ENCODE peak calls at places on chromosomes 6 and 20, in seven cellular contexts. S is SK-N-SH, F is K562, T is GM12892, O is HepG2, H is H1, A is GM12878. D is an unnamed sample.

GRCh38 chr6:12354499-12354898 is 64.3 kb downstream of the EDN1 start:
- DNase-seq in S (no peak), F (no peak), T (no peak), O (no peak), H (peak), A (peak), D (no peak)

GRCh38 chr6:72413884-72414283 is 208.0 kb upstream of the KCNQ5 start:
- DNase-seq in S (no peak), F (no peak), T (no peak), O (peak), H (no peak), A (no peak), D (no peak)

GRCh38 chr20:22315771-22316170 is 268.6 kb downstream of the FOXA2 start:
- DNase-seq in S (no peak), F (no peak), T (no peak), O (no peak), H (no peak), A (no peak), D (no peak)

GRCh38 chr20:63000958-63001357 is 5.8 kb downstream of the BHLHE23 start:
- DNase-seq in S (no peak), F (no peak), T (no peak), O (no peak), H (no peak), A (no peak), D (no peak)

GRCh38 chr6:81938014-81938761 is 185.7 kb upstream of the TENT5A start:
- DNase-seq in S (no peak), F (peak), T (no peak), O (peak), H (no peak), A (peak), D (no peak)

GRCh38 chr6:48550607-48551006 is 439.6 kb upstream of the PTCHD4 start:
- DNase-seq in S (no peak), F (no peak), T (no peak), O (no peak), H (no peak), A (no peak), D (no peak)

GRCh38 chr20:8431538-8432434 is 299.7 kb downstream of the PLCB1 start:
- DNase-seq in S (peak), F (no peak), T (no peak), O (no peak), H (no peak), A (no peak), D (no peak)

GRCh38 chr6:33279971-33280511 is 3.1 kb downstream of the B3GALT4 start:
- DNase-seq in S (peak), F (peak), T (no peak), O (peak), H (peak), A (no peak), D (no peak)

GRCh38 chr6:65000815-65001214 is 706.2 kb downstream of the EYS start:
- DNase-seq in S (no peak), F (no peak), T (no peak), O (no peak), H (no peak), A (no peak), D (no peak)

GRCh38 chr6:12637960-12638641 is 78.5 kb upstream of the PHACTR1 start:
- DNase-seq in S (peak), F (peak), T (no peak), O (peak), H (peak), A (peak), D (no peak)

GRCh38 chr6:6856538-6857523 is 250.9 kb upstream of the RREB1 start:
- DNase-seq in S (peak), F (no peak), T (peak), O (no peak), H (no peak), A (peak), D (no peak)

GRCh38 chr20:6473197-6473596 is 294.3 kb upstream of the BMP2 start:
- DNase-seq in S (no peak), F (no peak), T (no peak), O (no peak), H (no peak), A (no peak), D (no peak)

GRCh38 chr6:31113861-31114539 is 600 bp upstream of the PSORS1C1 start:
- DNase-seq in S (no peak), F (no peak), T (no peak), O (no peak), H (no peak), A (no peak), D (no peak)

GRCh38 chr20:32321390-32321789 is 36.7 kb upstream of the ASXL1 start:
- DNase-seq in S (no peak), F (no peak), T (no peak), O (no peak), H (no peak), A (no peak), D (no peak)

GRCh38 chr6:5123296-5124135 is 38.4 kb downstream of the PPP1R3G start:
- DNase-seq in S (no peak), F (no peak), T (no peak), O (no peak), H (no peak), A (no peak), D (no peak)

GRCh38 chr6:26305097-26305841 is 59.7 kb upstream of the BTN3A2 start:
- DNase-seq in S (no peak), F (peak), T (no peak), O (peak), H (no peak), A (no peak), D (no peak)

GRCh38 chr6:130020106-130020851 is 1.9 kb downstream of the L3MBTL3 start:
- DNase-seq in S (peak), F (peak), T (peak), O (no peak), H (no peak), A (no peak), D (peak)

GRCh38 chr20:60813066-60813465 is 439.0 kb upstream of the CDH4 start:
- DNase-seq in S (no peak), F (no peak), T (no peak), O (no peak), H (no peak), A (no peak), D (no peak)

GRCh38 chr6:99613705-99614429 is 7.2 kb downstream of the PRDM13 start:
- DNase-seq in S (peak), F (no peak), T (peak), O (no peak), H (no peak), A (no peak), D (peak)

DNA sequence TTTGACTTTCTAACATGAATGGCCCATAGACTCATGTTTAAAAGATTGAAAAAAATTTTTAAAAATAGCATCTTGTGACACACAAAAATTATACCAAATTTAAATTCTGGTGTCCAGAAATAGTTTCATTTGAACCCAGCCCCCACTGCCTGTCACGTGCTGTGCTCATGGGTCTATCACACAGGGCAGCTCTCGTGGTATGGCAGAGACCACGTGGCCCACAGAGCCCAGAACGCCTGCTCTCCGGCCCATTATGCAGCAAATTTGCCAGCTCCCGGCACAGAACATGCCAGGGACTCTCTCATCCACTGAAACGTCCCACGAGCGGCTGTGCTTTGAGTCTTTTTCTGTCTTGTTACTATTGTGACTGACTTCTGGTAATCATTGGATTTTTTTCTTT is 224.3 kb downstream of the TTLL2 start:
- DNase-seq in S (no peak), F (no peak), T (no peak), O (no peak), H (no peak), A (no peak), D (no peak)
- TF ChIP-seq TAF1 in S (no peak), F (no peak), T (no peak), O (no peak), H (no peak), A (no peak), D (no peak)

GRCh38 chr6:156396791-156397418 is 380.3 kb upstream of the ARID1B start:
- DNase-seq in S (no peak), F (no peak), T (peak), O (no peak), H (peak), A (no peak), D (peak)
- TF ChIP-seq TAF1 in S (no peak), F (no peak), T (no peak), O (no peak), H (no peak), A (no peak), D (no peak)

GRCh38 chr6:161038229-161039003 is 46.8 kb downstream of the MAP3K4 start:
- DNase-seq in S (no peak), F (no peak), T (no peak), O (no peak), H (no peak), A (peak), D (no peak)
- TF ChIP-seq TAF1 in S (no peak), F (no peak), T (no peak), O (no peak), H (no peak), A (no peak), D (no peak)

DNA sequence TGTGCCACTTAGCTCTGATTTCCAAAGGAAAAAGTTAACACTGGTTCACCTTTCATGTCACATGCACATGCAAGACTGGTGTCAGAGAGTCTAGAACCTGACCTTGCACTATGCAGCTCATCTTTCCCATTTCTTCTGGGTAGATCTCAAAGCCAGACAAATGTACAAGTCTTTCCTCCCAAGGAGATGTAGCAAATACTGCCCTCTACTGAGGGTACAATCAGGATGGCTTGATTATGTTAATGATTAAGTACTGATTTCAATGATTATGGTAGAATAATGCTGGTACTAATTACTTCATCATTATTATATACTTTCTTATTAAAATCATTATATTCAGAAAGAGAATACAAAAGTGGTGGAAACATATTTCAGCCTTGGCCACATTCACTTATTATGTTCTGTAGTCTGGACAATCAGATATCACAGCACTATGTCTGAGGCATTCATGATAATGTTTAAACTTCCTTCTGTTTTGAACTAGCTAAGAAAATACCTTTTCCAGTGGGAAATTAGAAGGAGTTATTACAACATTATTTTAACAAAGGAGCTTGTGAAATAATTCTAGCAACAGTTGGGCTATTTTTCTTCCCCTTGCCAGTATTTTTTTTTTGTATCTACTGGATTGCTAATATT is 68.5 kb upstream of the FOXO3 start:
- DNase-seq in S (peak), F (no peak), T (no peak), O (peak), H (no peak), A (no peak), D (no peak)
- TF ChIP-seq TAF1 in S (no peak), F (no peak), T (no peak), O (no peak), H (no peak), A (no peak), D (no peak)

DNA sequence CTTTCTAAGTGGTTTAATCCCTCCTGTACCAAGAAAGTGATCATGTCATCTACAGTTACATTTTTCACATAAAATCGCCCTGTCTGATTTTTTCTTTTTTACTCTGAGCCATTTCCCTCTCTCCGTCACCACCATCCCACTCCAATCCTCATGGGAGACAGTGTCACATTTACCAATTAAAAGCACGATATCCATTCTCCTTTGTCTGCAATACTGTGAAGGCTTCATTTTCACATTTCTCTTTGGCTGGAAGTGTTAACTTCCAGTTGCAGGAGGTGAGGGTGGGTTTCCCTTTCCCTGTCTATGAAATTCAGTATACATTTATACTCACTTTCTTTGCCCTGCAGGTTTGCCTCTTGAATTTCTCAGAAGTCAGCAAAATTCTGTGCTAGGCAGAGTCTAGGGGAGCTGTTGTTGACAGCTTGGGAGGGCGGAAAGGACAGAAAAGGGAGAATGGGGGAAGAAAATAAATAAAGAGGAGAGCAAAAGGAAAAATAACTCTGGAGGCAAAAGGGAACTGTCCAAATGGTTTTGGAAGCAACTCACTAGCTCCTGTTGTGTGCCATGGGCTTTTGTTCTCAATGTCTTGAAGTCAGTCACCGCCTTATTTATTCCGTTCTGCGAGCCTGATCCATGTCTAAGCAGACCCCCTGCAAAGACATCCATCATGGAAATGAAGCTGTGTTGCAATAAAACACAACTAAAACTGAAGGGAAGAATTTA is 372.9 kb upstream of the CNR1 start:
- DNase-seq in S (no peak), F (no peak), T (no peak), O (no peak), H (no peak), A (no peak), D (no peak)
- TF ChIP-seq TAF1 in S (no peak), F (no peak), T (no peak), O (no peak), H (no peak), A (no peak), D (no peak)

DNA sequence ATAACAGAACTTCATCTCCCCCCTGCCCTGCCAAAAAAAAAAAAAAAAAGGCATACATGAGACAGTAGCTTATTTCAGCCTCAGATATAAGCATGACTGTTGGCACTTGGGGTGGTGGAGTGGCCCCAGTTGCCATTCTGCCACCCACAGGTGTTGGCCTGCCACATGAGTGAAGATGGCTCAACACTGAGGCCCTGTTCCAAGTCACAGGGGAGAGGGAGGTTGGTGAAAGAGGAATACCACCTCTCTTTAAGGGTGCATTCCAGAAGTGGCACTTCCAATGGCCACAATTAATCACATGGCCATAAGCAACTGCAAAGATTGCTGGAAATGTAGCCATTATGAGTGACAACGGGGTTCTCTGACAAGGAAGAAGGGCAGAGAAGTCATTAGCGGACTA is 61.9 kb upstream of the JARID2 start:
- DNase-seq in S (no peak), F (no peak), T (no peak), O (no peak), H (no peak), A (no peak), D (no peak)
- TF ChIP-seq TAF1 in S (no peak), F (no peak), T (no peak), O (no peak), H (no peak), A (no peak), D (no peak)